ENCODE peak calls at places on chromosomes 6 and 20, in four cellular contexts. I, P, L and T are unnamed samples.

GRCh38 chr6:87590989-87591388 is 1.1 kb downstream of the ORC3 start:
- DNase-seq in L (no peak), I (peak), P (peak), T (no peak)

GRCh38 chr6:33091957-33092356 is 16.2 kb downstream of the HLA-DPB1 start:
- DNase-seq in L (no peak), P (no peak), I (peak), T (no peak)

GRCh38 chr6:72111611-72112010 is 225.3 kb downstream of the RIMS1 start:
- DNase-seq in L (no peak), I (no peak), P (no peak), T (no peak)

GRCh38 chr20:53900380-53900999 is 169.9 kb downstream of the BCAS1 start:
- DNase-seq in P (peak), I (peak), L (peak), T (peak)

GRCh38 chr6:109308018-109308492 is 74.2 kb downstream of the CD164 start:
- DNase-seq in P (peak), I (peak), L (peak), T (peak)

GRCh38 chr20:50824137-50824536 is 29.3 kb downstream of the BCAS4 start:
- DNase-seq in L (peak), P (peak), I (peak), T (peak)

GRCh38 chr6:129969064-129969463 is 49.3 kb upstream of the L3MBTL3 start:
- DNase-seq in P (no peak), I (no peak), L (no peak), T (no peak)

GRCh38 chr6:36326351-36326995 is 10.2 kb downstream of the BNIP5 start:
- DNase-seq in P (peak), L (no peak), I (no peak), T (no peak)

GRCh38 chr6:105097288-105097687 is 82.5 kb downstream of the POPDC3 start:
- DNase-seq in P (no peak), L (peak), I (no peak), T (no peak)

GRCh38 chr20:10586296-10586695 is 87.5 kb downstream of the JAG1 start:
- DNase-seq in P (no peak), L (no peak), I (no peak), T (no peak)

GRCh38 chr6:87697581-87698552 is 4.2 kb downstream of the AKIRIN2 start:
- DNase-seq in P (peak), I (peak), L (no peak), T (peak)

GRCh38 chr20:4815618-4816017 is 93.9 kb downstream of the PRND start:
- DNase-seq in P (no peak), L (no peak), I (no peak), T (no peak)

GRCh38 chr6:30703821-30704220 is 13.0 kb upstream of the NRM start:
- DNase-seq in I (no peak), L (no peak), P (no peak), T (no peak)

GRCh38 chr20:10179574-10180298 is 38.9 kb upstream of the SNAP25 start:
- DNase-seq in L (no peak), I (peak), P (no peak), T (no peak)

GRCh38 chr6:138622967-138623366 is 123.7 kb upstream of the NHSL1 start:
- DNase-seq in I (no peak), L (peak), P (peak), T (no peak)

GRCh38 chr20:40880063-40880715 is 148.4 kb upstream of the TOP1 start:
- DNase-seq in I (no peak), P (no peak), L (no peak), T (no peak)
- H3K4me3 ChIP-seq in I (no peak), P (no peak), L (no peak), T (no peak)

GRCh38 chr6:135728589-135728988 is 122.9 kb upstream of the PDE7B start:
- DNase-seq in L (no peak), P (no peak), I (no peak), T (no peak)

GRCh38 chr6:135722182-135722581 is 129.3 kb upstream of the PDE7B start:
- DNase-seq in I (peak), L (peak), P (peak), T (no peak)

GRCh38 chr6:135722679-135723078 is 128.8 kb upstream of the PDE7B start:
- DNase-seq in I (peak), L (peak), P (peak), T (peak)
- H3K4me3 ChIP-seq in I (peak), L (peak), P (no peak), T (no peak)

GRCh38 chr6:73581293-73581692 is 60.5 kb upstream of the EEF1A1 start:
- DNase-seq in I (no peak), P (no peak), L (no peak), T (no peak)

GRCh38 chr6:73585566-73586415 is 65.0 kb upstream of the EEF1A1 start:
- DNase-seq in L (peak), P (peak), I (peak), T (peak)

GRCh38 chr6:73580247-73581149 is 59.7 kb upstream of the EEF1A1 start:
- DNase-seq in I (peak), P (peak), L (peak), T (peak)

DNA sequence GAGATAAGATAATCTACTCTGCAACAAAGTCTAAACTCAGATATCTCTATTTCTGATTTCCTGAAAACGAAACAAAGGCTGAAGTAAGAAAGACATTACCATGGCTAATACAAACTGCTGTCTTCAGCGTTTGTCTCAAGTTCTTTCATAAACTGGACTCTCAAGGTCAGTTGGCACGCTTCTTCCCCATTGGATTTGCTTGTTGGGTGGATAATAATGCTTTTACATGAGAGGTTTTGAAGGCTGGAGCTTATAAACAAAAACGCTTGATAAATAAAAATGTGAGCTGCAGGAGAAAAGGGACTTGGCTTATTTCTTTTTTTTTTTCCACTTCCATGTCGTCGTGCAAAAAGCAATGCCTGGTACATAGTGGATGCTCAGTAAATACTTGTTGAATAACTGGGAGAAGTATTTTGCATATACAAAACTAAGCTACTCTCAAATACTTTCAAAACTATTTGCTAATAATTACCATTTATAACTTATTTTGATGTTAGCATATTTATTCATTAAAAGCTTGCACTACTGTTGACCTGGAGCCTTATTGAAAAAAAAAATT is 65.7 kb upstream of the EEF1A1 start:
- DNase-seq in I (peak), P (peak), L (no peak), T (peak)
- H3K4me3 ChIP-seq in I (peak), P (peak), L (peak), T (peak)

GRCh38 chr6:43669050-43669921 is 18.3 kb downstream of the MRPS18A start:
- DNase-seq in L (no peak), P (peak), I (peak), T (peak)
- H3K4me3 ChIP-seq in L (no peak), P (no peak), I (no peak), T (no peak)

GRCh38 chr6:125789576-125790402 is 971 bp upstream of the NCOA7 start:
- DNase-seq in P (peak), I (peak), L (no peak), T (peak)
- H3K4me3 ChIP-seq in P (peak), I (peak), L (peak), T (peak)

GRCh38 chr20:34705383-34706021 is 1.4 kb downstream of the TP53INP2 start:
- DNase-seq in P (peak), I (peak), L (peak), T (peak)
- H3K4me3 ChIP-seq in P (peak), I (peak), L (no peak), T (peak)

GRCh38 chr6:39040080-39040673 is 8.4 kb upstream of the GLP1R start:
- DNase-seq in P (no peak), L (no peak), I (no peak), T (no peak)

GRCh38 chr6:39041072-39041471 is 7.5 kb upstream of the GLP1R start:
- DNase-seq in I (no peak), L (no peak), P (no peak), T (no peak)

GRCh38 chr6:39044181-39044580 is 4.4 kb upstream of the GLP1R start:
- DNase-seq in L (no peak), I (no peak), P (no peak), T (no peak)

GRCh38 chr6:39047434-39048327 is 900 bp upstream of the GLP1R start:
- DNase-seq in L (no peak), P (no peak), I (no peak), T (no peak)

GRCh38 chr6:39043776-39044175 is 4.8 kb upstream of the GLP1R start:
- DNase-seq in P (no peak), L (no peak), I (no peak), T (no peak)
- H3K4me3 ChIP-seq in P (no peak), L (no peak), I (no peak), T (no peak)